ENCODE peak calls at places on chromosome 14, in ten cellular contexts. I is T-helper 1 cell, B is T follicular helper cell, G is EL, K is AG09309, A is foreskin fibroblast, J is lower leg skin, M is B cell, R is SHP77, Z is activated T-cell treated with anti-CD3 and anti-CD28 coated beads for 48 hours. O is an unnamed sample.

GRCh38 chr14:60094306-60094897 is 2.7 kb downstream of the PCNX4 start:
- DNase-seq in J (no peak), G (peak), A (peak), M (no peak), B (no peak), Z (no peak), I (no peak), R (no peak), K (no peak), O (peak)

GRCh38 chr14:78921856-78922255 is 751.7 kb downstream of the NRXN3 start:
- DNase-seq in G (peak), A (peak), I (no peak), K (peak), B (no peak), J (no peak), Z (no peak), M (no peak), R (no peak), O (no peak)

GRCh38 chr14:60151715-60152114 is 13.5 kb downstream of the DHRS7 start:
- DNase-seq in R (peak), G (peak), A (peak), B (peak), I (peak), K (peak), Z (peak), J (peak), M (peak), O (no peak)

GRCh38 chr14:105060751-105061427 is 4.3 kb downstream of the GPR132 start:
- DNase-seq in J (no peak), M (peak), R (no peak), I (no peak), B (no peak), A (peak), Z (peak), K (no peak), G (no peak), O (no peak)

GRCh38 chr14:70808023-70808401 is 1.3 kb downstream of the MAP3K9 start:
- DNase-seq in G (peak), I (peak), R (no peak), J (no peak), M (peak), K (no peak), B (peak), A (no peak), Z (peak), O (peak)

GRCh38 chr14:24838945-24839616 is 205.1 kb upstream of the GZMB start:
- DNase-seq in A (peak), I (no peak), R (no peak), G (no peak), K (no peak), J (no peak), Z (no peak), B (no peak), M (no peak), O (no peak)

GRCh38 chr14:44945264-44945663 is 16.5 kb downstream of the KLHL28 start:
- DNase-seq in B (no peak), Z (no peak), R (no peak), K (peak), I (no peak), A (peak), J (no peak), G (peak), M (no peak), O (no peak)

GRCh38 chr14:79878785-79879184 is 332.5 kb downstream of the DIO2 start:
- DNase-seq in R (no peak), G (no peak), A (no peak), I (no peak), J (no peak), K (no peak), M (no peak), Z (no peak), B (no peak), O (no peak)

GRCh38 chr14:101888182-101888581 is 76.2 kb upstream of the DYNC1H1 start:
- DNase-seq in I (no peak), K (no peak), Z (no peak), J (no peak), R (no peak), M (no peak), A (no peak), B (no peak), G (no peak), O (no peak)

GRCh38 chr14:103136388-103137271 is 13.4 kb downstream of the TNFAIP2 start:
- DNase-seq in I (no peak), B (no peak), A (peak), G (peak), J (no peak), R (no peak), K (no peak), Z (no peak), M (no peak), O (no peak)

GRCh38 chr14:27148143-27148542 is 550.3 kb upstream of the NOVA1 start:
- DNase-seq in R (no peak), J (no peak), K (no peak), M (no peak), I (no peak), A (no peak), G (no peak), B (no peak), Z (no peak), O (no peak)

GRCh38 chr14:102144914-102145313 is 5.2 kb downstream of the WDR20 start:
- DNase-seq in R (no peak), Z (no peak), K (no peak), M (no peak), A (no peak), J (no peak), B (no peak), G (no peak), I (no peak), O (no peak)

GRCh38 chr14:79971330-79971729 is 240.0 kb downstream of the DIO2 start:
- DNase-seq in I (no peak), M (no peak), R (no peak), Z (no peak), J (peak), A (peak), K (peak), B (no peak), G (peak), O (no peak)

GRCh38 chr14:98984719-98985041 is 287.3 kb downstream of the BCL11B start:
- DNase-seq in Z (peak), G (no peak), R (no peak), K (no peak), A (no peak), J (no peak), I (peak), M (no peak), B (peak), O (no peak)

GRCh38 chr14:99258341-99258781 is 13.6 kb downstream of the BCL11B start:
- DNase-seq in B (no peak), R (no peak), I (no peak), M (no peak), G (no peak), Z (no peak), K (no peak), J (no peak), A (no peak), O (no peak)

GRCh38 chr14:105091335-105092123 is 26.3 kb upstream of the GPR132 start:
- DNase-seq in G (peak), K (no peak), Z (no peak), I (no peak), R (no peak), J (peak), A (peak), B (no peak), M (no peak), O (peak)

GRCh38 chr14:53842938-53843337 is 113.7 kb downstream of the BMP4 start:
- DNase-seq in M (no peak), J (no peak), R (no peak), G (peak), A (peak), K (peak), Z (no peak), B (no peak), I (no peak), O (no peak)

GRCh38 chr14:29442720-29443119 is 484.9 kb downstream of the PRKD1 start:
- DNase-seq in G (peak), M (no peak), A (peak), B (no peak), I (no peak), K (peak), Z (no peak), J (no peak), R (no peak), O (no peak)

GRCh38 chr14:22854963-22855724 is 16.4 kb upstream of the LRP10 start:
- DNase-seq in J (no peak), K (no peak), G (no peak), Z (no peak), I (no peak), A (no peak), R (no peak), B (no peak), M (no peak), O (no peak)

GRCh38 chr14:61403411-61403810 is 82.0 kb downstream of the PRKCH start:
- DNase-seq in B (no peak), G (no peak), K (no peak), J (no peak), I (no peak), A (no peak), Z (no peak), R (no peak), M (no peak), O (no peak)

GRCh38 chr14:46344327-46344937 is 307.1 kb downstream of the RPL10L start:
- DNase-seq in B (no peak), Z (no peak), J (no peak), I (no peak), G (peak), M (no peak), K (no peak), A (peak), R (peak), O (peak)

GRCh38 chr14:99910337-99911268 is 117.4 kb downstream of the EML1 start:
- DNase-seq in J (no peak), R (no peak), K (peak), Z (no peak), B (no peak), M (no peak), I (no peak), G (peak), A (peak), O (no peak)

GRCh38 chr14:31411218-31411727 is 9.1 kb downstream of the HEATR5A start:
- DNase-seq in I (no peak), M (no peak), J (no peak), A (no peak), K (no peak), Z (no peak), G (peak), B (no peak), R (no peak), O (no peak)

GRCh38 chr14:61561657-61562276 is 133.5 kb upstream of the HIF1A start:
- DNase-seq in I (no peak), B (no peak), M (no peak), J (peak), G (peak), Z (no peak), A (peak), R (peak), K (peak), O (peak)

GRCh38 chr14:38958589-38958988 is 144.4 kb downstream of the SEC23A start:
- DNase-seq in G (no peak), J (no peak), R (no peak), K (no peak), B (no peak), M (no peak), A (no peak), Z (no peak), I (no peak), O (no peak)

GRCh38 chr14:99773496-99774203 is 19.6 kb upstream of the EML1 start:
- DNase-seq in B (no peak), J (no peak), A (no peak), G (no peak), R (no peak), M (no peak), K (no peak), Z (no peak), I (no peak), O (no peak)

GRCh38 chr14:65167072-65167645 is 64.8 kb upstream of the MAX start:
- DNase-seq in M (no peak), G (no peak), I (no peak), A (no peak), B (no peak), K (no peak), Z (no peak), R (no peak), J (no peak), O (peak)

GRCh38 chr14:37094502-37094901 is 77.9 kb downstream of the SLC25A21 start:
- DNase-seq in M (no peak), I (no peak), K (no peak), B (no peak), Z (no peak), G (no peak), J (no peak), A (no peak), R (no peak), O (no peak)